ENCODE peak calls at places on chromosomes 3 and 15, in four cellular contexts. One of them, this sample, is unnamed.
A peak's percentile ranks its signal among the peaks of the same experiment; 100 is the strongest.

GRCh38 chr3:31456373-31456772 is 76.4 kb upstream of the STT3B start:
- DNase-seq in lower lobe of right lung: peak; percentile 46
- DNase-seq in Caco-2: no peak
- DNase-seq in GM23248: no peak
- DNase-seq in this sample: peak; percentile 61

GRCh38 chr15:78414608-78415250 is 23.3 kb upstream of the IREB2 start:
- DNase-seq in lower lobe of right lung: no peak
- DNase-seq in Caco-2: no peak
- DNase-seq in GM23248: no peak
- DNase-seq in this sample: no peak

GRCh38 chr3:8550619-8551018 is 49.0 kb downstream of the LMCD1 start:
- DNase-seq in lower lobe of right lung: no peak
- DNase-seq in Caco-2: no peak
- DNase-seq in GM23248: no peak
- DNase-seq in this sample: peak; percentile 66

GRCh38 chr3:134755821-134756220 is 39.2 kb upstream of the EPHB1 start:
- DNase-seq in lower lobe of right lung: no peak
- DNase-seq in Caco-2: no peak
- DNase-seq in GM23248: no peak
- DNase-seq in this sample: no peak

GRCh38 chr15:62897634-62898033 is 144.9 kb upstream of the TPM1 start:
- DNase-seq in lower lobe of right lung: no peak
- DNase-seq in Caco-2: no peak
- DNase-seq in GM23248: no peak
- DNase-seq in this sample: no peak

GRCh38 chr3:156705761-156706631 is 31.6 kb downstream of the TIPARP start:
- DNase-seq in lower lobe of right lung: no peak
- DNase-seq in Caco-2: no peak
- DNase-seq in GM23248: no peak
- DNase-seq in this sample: no peak

GRCh38 chr3:72664576-72664975 is 183.7 kb downstream of the SHQ1 start:
- DNase-seq in lower lobe of right lung: no peak
- DNase-seq in Caco-2: no peak
- DNase-seq in GM23248: peak; percentile 65
- DNase-seq in this sample: no peak

GRCh38 chr3:170572665-170573253 is 13.1 kb downstream of the SLC7A14 start:
- DNase-seq in lower lobe of right lung: no peak
- DNase-seq in Caco-2: no peak
- DNase-seq in GM23248: peak; percentile 89
- DNase-seq in this sample: no peak

GRCh38 chr15:71790081-71790480 is 20.3 kb upstream of the NR2E3 start:
- DNase-seq in lower lobe of right lung: no peak
- DNase-seq in Caco-2: peak; percentile 57
- DNase-seq in GM23248: peak; percentile 43
- DNase-seq in this sample: no peak

GRCh38 chr3:177585271-177585670 is 388.0 kb upstream of the TBL1XR1 start:
- DNase-seq in lower lobe of right lung: no peak
- DNase-seq in Caco-2: no peak
- DNase-seq in GM23248: no peak
- DNase-seq in this sample: no peak

GRCh38 chr3:150172356-150172755 is 201.7 kb upstream of the PFN2 start:
- DNase-seq in lower lobe of right lung: no peak
- DNase-seq in Caco-2: no peak
- DNase-seq in GM23248: no peak
- DNase-seq in this sample: no peak

GRCh38 chr15:48250640-48251076 is 44.6 kb downstream of the SLC12A1 start:
- DNase-seq in lower lobe of right lung: no peak
- DNase-seq in Caco-2: no peak
- DNase-seq in GM23248: peak; percentile 73
- DNase-seq in this sample: no peak

GRCh38 chr3:37762286-37762685 is 99.4 kb upstream of the CTDSPL start:
- DNase-seq in lower lobe of right lung: no peak
- DNase-seq in Caco-2: no peak
- DNase-seq in GM23248: no peak
- DNase-seq in this sample: no peak

GRCh38 chr3:123400169-123400568 is 48.7 kb downstream of the ADCY5 start:
- DNase-seq in lower lobe of right lung: no peak
- DNase-seq in Caco-2: no peak
- DNase-seq in GM23248: no peak
- DNase-seq in this sample: no peak

GRCh38 chr3:184539801-184540440 is 21.7 kb upstream of the EPHB3 start:
- DNase-seq in lower lobe of right lung: no peak
- DNase-seq in Caco-2: no peak
- DNase-seq in GM23248: no peak
- DNase-seq in this sample: no peak

GRCh38 chr15:29130461-29130860 is 139.2 kb downstream of the NSMCE3 start:
- DNase-seq in lower lobe of right lung: no peak
- DNase-seq in Caco-2: no peak
- DNase-seq in GM23248: no peak
- DNase-seq in this sample: no peak

GRCh38 chr3:105366302-105367062 is at the start of gene ALCAM:
- DNase-seq in lower lobe of right lung: peak; percentile 98
- DNase-seq in Caco-2: peak; percentile 80
- DNase-seq in GM23248: peak; percentile 100
- DNase-seq in this sample: peak; percentile 98

GRCh38 chr15:80496101-80496500 is 91.9 kb downstream of the ARNT2 start:
- DNase-seq in lower lobe of right lung: no peak
- DNase-seq in Caco-2: no peak
- DNase-seq in GM23248: no peak
- DNase-seq in this sample: no peak

GRCh38 chr3:73423133-73423532 is 201.6 kb downstream of the PDZRN3 start:
- DNase-seq in lower lobe of right lung: no peak
- DNase-seq in Caco-2: no peak
- DNase-seq in GM23248: no peak
- DNase-seq in this sample: no peak

GRCh38 chr3:49493901-49494300 is 23.8 kb downstream of the DAG1 start:
- DNase-seq in lower lobe of right lung: no peak
- DNase-seq in Caco-2: no peak
- DNase-seq in GM23248: peak; percentile 9
- DNase-seq in this sample: no peak

GRCh38 chr3:46693038-46693896 is at the start of gene ALS2CL:
- DNase-seq in lower lobe of right lung: peak; percentile 81
- DNase-seq in Caco-2: peak; percentile 64
- DNase-seq in GM23248: peak; percentile 66
- DNase-seq in this sample: peak; percentile 86

GRCh38 chr3:46709721-46710120 is 7.9 kb downstream of the PRSS50 start:
- DNase-seq in lower lobe of right lung: peak; percentile 36
- DNase-seq in Caco-2: peak; percentile 21
- DNase-seq in GM23248: no peak
- DNase-seq in this sample: peak; percentile 43

GRCh38 chr3:51360806-51361205 is 24.3 kb upstream of the MANF start:
- DNase-seq in lower lobe of right lung: no peak
- DNase-seq in Caco-2: no peak
- DNase-seq in GM23248: no peak
- DNase-seq in this sample: no peak
- H3K36me3 ChIP-seq in lower lobe of right lung: no peaks in the 10 kb centered on the region
- H3K36me3 ChIP-seq in Caco-2: no peaks in the 10 kb centered on the region
- H3K36me3 ChIP-seq in GM23248: no peaks in the 10 kb centered on the region
- H3K36me3 ChIP-seq in this sample: peaks cover 2% of the 10 kb centered on the region

DNA sequence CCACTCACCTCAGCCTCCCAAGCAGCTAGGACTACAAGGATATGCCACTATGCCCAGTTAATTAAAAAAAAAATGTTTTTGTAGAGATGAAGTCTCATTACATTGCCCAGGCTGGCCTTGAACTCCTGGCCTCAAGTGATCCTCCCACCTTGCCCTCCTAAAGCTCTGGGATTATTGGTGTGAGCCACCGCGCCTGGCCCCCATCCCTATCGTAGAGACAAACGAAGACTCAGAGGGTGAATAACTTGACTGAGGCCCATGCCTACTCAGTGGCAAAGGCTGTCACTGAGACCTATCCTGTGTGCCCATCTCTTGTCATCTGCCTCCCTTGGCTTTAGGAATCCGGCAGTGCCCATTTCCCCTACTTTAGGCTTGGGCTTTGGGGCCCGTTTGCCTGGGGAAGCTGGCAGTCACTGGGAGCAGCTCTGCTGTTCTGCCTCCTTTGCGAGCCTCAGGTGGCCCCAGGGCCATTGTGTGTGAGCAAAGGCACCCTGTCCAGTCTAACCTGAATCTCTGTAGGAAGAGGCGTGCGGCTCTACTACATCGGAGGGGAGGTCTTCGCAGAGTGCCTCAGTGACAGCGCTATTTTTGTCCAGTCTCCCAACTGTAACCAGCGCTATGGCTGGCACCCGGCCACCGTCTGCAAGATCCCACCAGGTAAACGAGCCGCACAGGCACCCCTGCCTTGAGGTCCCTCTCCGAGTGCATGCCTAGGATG is 70.1 kb downstream of the AAGAB start:
- DNase-seq in lower lobe of right lung: no peak
- DNase-seq in Caco-2: no peak
- DNase-seq in GM23248: no peak
- DNase-seq in this sample: peak; percentile 75
- H3K4me1 ChIP-seq in lower lobe of right lung: peaks cover 35% of the 10 kb centered on the region
- H3K4me1 ChIP-seq in Caco-2: peaks cover 16% of the 10 kb centered on the region
- H3K4me1 ChIP-seq in GM23248: peaks cover 62% of the 10 kb centered on the region
- H3K4me1 ChIP-seq in this sample: no peaks in the 10 kb centered on the region

GRCh38 chr3:97935842-97936241 is 36.4 kb downstream of the RIOX2 start:
- DNase-seq in lower lobe of right lung: no peak
- DNase-seq in Caco-2: no peak
- DNase-seq in GM23248: no peak
- DNase-seq in this sample: no peak

GRCh38 chr3:97937205-97937604 is 35.0 kb downstream of the RIOX2 start:
- DNase-seq in lower lobe of right lung: no peak
- DNase-seq in Caco-2: no peak
- DNase-seq in GM23248: no peak
- DNase-seq in this sample: no peak

GRCh38 chr3:97932387-97932801 is 39.8 kb downstream of the RIOX2 start:
- DNase-seq in lower lobe of right lung: no peak
- DNase-seq in Caco-2: no peak
- DNase-seq in GM23248: no peak
- DNase-seq in this sample: no peak

GRCh38 chr3:97938444-97938843 is 33.8 kb downstream of the RIOX2 start:
- DNase-seq in lower lobe of right lung: no peak
- DNase-seq in Caco-2: no peak
- DNase-seq in GM23248: peak; percentile 15
- DNase-seq in this sample: no peak

GRCh38 chr3:97934980-97935695 is 37.1 kb downstream of the RIOX2 start:
- DNase-seq in lower lobe of right lung: no peak
- DNase-seq in Caco-2: no peak
- DNase-seq in GM23248: no peak
- DNase-seq in this sample: no peak
- H3K36me3 ChIP-seq in lower lobe of right lung: peaks cover 72% of the 10 kb centered on the region
- H3K36me3 ChIP-seq in Caco-2: no peaks in the 10 kb centered on the region
- H3K36me3 ChIP-seq in GM23248: peaks cover 6% of the 10 kb centered on the region
- H3K36me3 ChIP-seq in this sample: peaks cover 6% of the 10 kb centered on the region

GRCh38 chr15:68794869-68795268 is 25.8 kb downstream of the ANP32A start:
- DNase-seq in lower lobe of right lung: no peak
- DNase-seq in Caco-2: no peak
- DNase-seq in GM23248: peak; percentile 38
- DNase-seq in this sample: no peak
- H3K4me1 ChIP-seq in lower lobe of right lung: peaks cover 94% of the 10 kb centered on the region
- H3K4me1 ChIP-seq in Caco-2: peaks cover 42% of the 10 kb centered on the region
- H3K4me1 ChIP-seq in GM23248: peaks cover 15% of the 10 kb centered on the region
- H3K4me1 ChIP-seq in this sample: peaks cover 3% of the 10 kb centered on the region

GRCh38 chr15:70192041-70192440 is 94.3 kb upstream of the TLE3 start:
- DNase-seq in lower lobe of right lung: no peak
- DNase-seq in Caco-2: no peak
- DNase-seq in GM23248: no peak
- DNase-seq in this sample: no peak
- H3K36me3 ChIP-seq in lower lobe of right lung: no peaks in the 10 kb centered on the region
- H3K36me3 ChIP-seq in Caco-2: no peaks in the 10 kb centered on the region
- H3K36me3 ChIP-seq in GM23248: no peaks in the 10 kb centered on the region
- H3K36me3 ChIP-seq in this sample: no peaks in the 10 kb centered on the region